ENCODE peak calls at places on chromosome 13, in nine cellular contexts. N is Right ventricle myocardium superior; Z is heart left ventricle; E is nephron progenitor cell; S is T1000; G is effector CD4-positive, alpha-beta T cell; I is MCF 10A; F is pons; X is stimulated activated CD4-positive, alpha-beta T cell treated with anti-CD3 and anti-CD28 coated beads, Interleukin-2, amount 100 ng/mL, for 24 hours. D is an unnamed sample.
A peak's percentile ranks its signal among the peaks of the same experiment; 100 is the strongest.

GRCh38 chr13:21632196-21632595 is 28.2 kb upstream of the MICU2 start:
- DNase-seq in Z (no peak), F (no peak), S (no peak), E (no peak), X (no peak), N (no peak), G (no peak), I (no peak), D (no peak)

GRCh38 chr13:84237181-84237580 is 354.9 kb upstream of the SLITRK1 start:
- DNase-seq in F (peak; percentile 3), X (no peak), S (no peak), I (no peak), Z (no peak), E (no peak), N (no peak), G (no peak), D (no peak)

GRCh38 chr13:32804673-32805260 is 211.5 kb upstream of the KL start:
- DNase-seq in I (peak; percentile 19), S (no peak), G (no peak), X (no peak), E (no peak), N (no peak), F (no peak), Z (no peak), D (no peak)

GRCh38 chr13:99395436-99395835 is 88.2 kb upstream of the GPR183 start:
- DNase-seq in N (no peak), F (no peak), X (no peak), Z (no peak), E (no peak), I (no peak), S (no peak), G (no peak), D (no peak)

GRCh38 chr13:73090116-73090811 is 31.5 kb downstream of the KLF5 start:
- DNase-seq in I (peak; percentile 93), Z (no peak), N (no peak), G (no peak), E (no peak), F (no peak), S (peak; percentile 8), X (peak; percentile 5), D (no peak)

GRCh38 chr13:80116107-80116506 is 224.8 kb downstream of the SPRY2 start:
- DNase-seq in S (no peak), X (no peak), I (peak; percentile 29), N (no peak), Z (no peak), F (peak; percentile 19), G (no peak), E (no peak), D (no peak)

GRCh38 chr13:26919311-26919710 is 158.7 kb upstream of the GPR12 start:
- DNase-seq in S (no peak), Z (no peak), X (no peak), G (no peak), E (no peak), N (no peak), F (no peak), I (no peak), D (no peak)

GRCh38 chr13:23599083-23599925 is 29.1 kb downstream of the TNFRSF19 start:
- DNase-seq in G (no peak), S (no peak), X (no peak), F (no peak), Z (no peak), N (no peak), I (no peak), E (no peak), D (no peak)

GRCh38 chr13:31733066-31733465 is 6.3 kb upstream of the RXFP2 start:
- DNase-seq in F (no peak), I (no peak), G (no peak), E (no peak), N (no peak), S (no peak), Z (no peak), X (no peak), D (no peak)

GRCh38 chr13:35179494-35179893 is 237.4 kb downstream of the NBEA start:
- DNase-seq in I (peak; percentile 23), S (no peak), Z (no peak), N (no peak), F (no peak), X (no peak), E (no peak), G (no peak), D (no peak)

GRCh38 chr13:98445340-98446233 is 131.3 kb downstream of the STK24 start:
- DNase-seq in E (peak; percentile 82), G (peak; percentile 71), F (peak; percentile 32), Z (peak; percentile 64), N (peak; percentile 85), X (peak; percentile 86), S (peak; percentile 18), I (peak; percentile 75), D (peak; percentile 86)

GRCh38 chr13:109427148-109427547 is 359.2 kb downstream of the IRS2 start:
- DNase-seq in S (no peak), F (no peak), E (no peak), Z (no peak), N (no peak), I (no peak), G (no peak), X (no peak), D (no peak)

GRCh38 chr13:112807653-112808376 is 118.0 kb downstream of the ATP11A start:
- DNase-seq in E (no peak), Z (no peak), G (no peak), X (no peak), N (no peak), I (no peak), S (no peak), F (no peak), D (no peak)

GRCh38 chr13:48749699-48750473 is 96.2 kb downstream of the CYSLTR2 start:
- DNase-seq in G (peak; percentile 25), E (peak; percentile 68), F (peak; percentile 54), Z (peak; percentile 74), N (peak; percentile 87), X (peak; percentile 80), I (peak; percentile 99), S (peak; percentile 57), D (peak; percentile 84)

GRCh38 chr13:113895436-113895835 is 31.6 kb upstream of the GAS6 start:
- DNase-seq in E (no peak), G (no peak), F (no peak), I (no peak), Z (no peak), S (no peak), N (no peak), X (no peak), D (no peak)

GRCh38 chr13:41006296-41006695 is 12.8 kb downstream of the ELF1 start:
- DNase-seq in X (no peak), S (no peak), Z (no peak), I (no peak), N (no peak), E (no peak), G (no peak), F (no peak), D (no peak)

GRCh38 chr13:89695343-89696257 is 1651.9 kb upstream of the MIR17HG start:
- DNase-seq in Z (no peak), N (no peak), X (peak; percentile 11), E (peak; percentile 68), F (peak; percentile 62), S (peak; percentile 13), I (peak; percentile 66), G (no peak), D (no peak)

GRCh38 chr13:47463726-47464125 is 537.3 kb downstream of the SUCLA2 start:
- DNase-seq in N (no peak), E (peak; percentile 3), I (peak; percentile 16), Z (no peak), S (peak; percentile 34), X (no peak), F (no peak), G (no peak), D (no peak)

GRCh38 chr13:24271611-24272451 is 37.5 kb upstream of the C1QTNF9 start:
- DNase-seq in F (peak; percentile 96), X (peak; percentile 55), S (no peak), G (peak; percentile 63), E (no peak), Z (peak; percentile 81), N (peak; percentile 83), I (peak; percentile 46), D (peak; percentile 84)